ENCODE peak calls at places on chromosomes 13 and 19, in ten cellular contexts. H is heart right ventricle, A is IMR-90, P is body of pancreas, R is ovary, Y is psoas muscle, B is transverse colon, S is colonic mucosa, J is cardiac muscle cell, U is endodermal cell. F is an unnamed sample. For H3K9me3 and H3K36me3, the result is how much of the 10 kb centered on the place peaks cover.

GRCh38 chr19:8334458-8335342 is 8.4 kb downstream of the KANK3 start:
- DNase-seq in H (no peak), A (peak), P (peak), R (peak), Y (peak), B (peak), S (peak), J (peak), U (peak), F (peak)

GRCh38 chr19:40609561-40610395 is 8.6 kb downstream of the LTBP4 start:
- DNase-seq in H (peak), A (no peak), P (peak), R (peak), Y (peak), B (peak), S (peak), J (peak), U (peak), F (peak)

GRCh38 chr19:30026933-30027332 is 84.9 kb downstream of the URI1 start:
- DNase-seq in H (no peak), A (no peak), P (no peak), R (no peak), Y (no peak), B (no peak), S (no peak), J (no peak), U (no peak), F (no peak)

GRCh38 chr19:38917921-38918491 is 6.0 kb upstream of the CCER2 start:
- DNase-seq in H (no peak), A (no peak), P (no peak), R (no peak), Y (no peak), B (no peak), S (no peak), J (peak), U (no peak), F (peak)

GRCh38 chr19:5086725-5087439 is 118.0 kb downstream of the KDM4B start:
- DNase-seq in H (no peak), A (no peak), P (peak), R (no peak), Y (peak), B (no peak), S (no peak), J (no peak), U (peak), F (no peak)

GRCh38 chr19:40407714-40408600 is 5.2 kb downstream of the PRX start:
- DNase-seq in H (no peak), A (no peak), P (no peak), R (no peak), Y (no peak), B (no peak), S (no peak), J (no peak), U (peak), F (no peak)

GRCh38 chr19:44777715-44778347 is at the start of gene CBLC:
- DNase-seq in H (no peak), A (no peak), P (peak), R (peak), Y (no peak), B (peak), S (peak), J (no peak), U (peak), F (no peak)

GRCh38 chr19:41746593-41747227 is 8.6 kb upstream of the CEACAM6 start:
- DNase-seq in H (peak), A (peak), P (peak), R (no peak), Y (no peak), B (peak), S (peak), J (peak), U (peak), F (no peak)

GRCh38 chr13:101785858-101786257 is 333.4 kb downstream of the ITGBL1 start:
- DNase-seq in H (peak), A (peak), P (peak), R (no peak), Y (no peak), B (no peak), S (no peak), J (no peak), U (peak), F (peak)

GRCh38 chr13:78806457-78806856 is 147.5 kb upstream of the OBI1 start:
- DNase-seq in H (no peak), A (no peak), P (no peak), R (no peak), Y (no peak), B (no peak), S (no peak), J (peak), U (no peak), F (no peak)

GRCh38 chr13:92158335-92158734 is 759.9 kb downstream of the GPC5 start:
- DNase-seq in H (no peak), A (peak), P (no peak), R (no peak), Y (no peak), B (no peak), S (no peak), J (peak), U (no peak), F (no peak)

GRCh38 chr13:112940236-112940635 is 28.8 kb upstream of the MCF2L start:
- DNase-seq in H (no peak), A (no peak), P (no peak), R (no peak), Y (no peak), B (no peak), S (no peak), J (no peak), U (no peak), F (no peak)

GRCh38 chr13:86946734-86947133 is 724.4 kb upstream of the SLITRK5 start:
- DNase-seq in H (no peak), A (no peak), P (no peak), R (no peak), Y (no peak), B (no peak), S (no peak), J (no peak), U (no peak), F (no peak)

GRCh38 chr19:7494416-7495098 is 5.7 kb upstream of the PEX11G start:
- DNase-seq in H (peak), A (no peak), P (peak), R (peak), Y (peak), B (no peak), S (peak), J (peak), U (no peak), F (peak)

GRCh38 chr13:25046274-25046984 is 49.5 kb upstream of the PABPC3 start:
- DNase-seq in H (no peak), A (no peak), P (no peak), R (no peak), Y (no peak), B (no peak), S (no peak), J (no peak), U (peak), F (no peak)

GRCh38 chr13:50493683-50494082 is 349.8 kb downstream of the DLEU7 start:
- DNase-seq in H (no peak), A (no peak), P (no peak), R (no peak), Y (no peak), B (no peak), S (no peak), J (no peak), U (no peak), F (no peak)

GRCh38 chr19:46542428-46543230 is 47.0 kb upstream of the PNMA8B start:
- DNase-seq in H (peak), A (peak), P (peak), R (peak), Y (peak), B (peak), S (peak), J (peak), U (peak), F (peak)

GRCh38 chr19:13315495-13315894 is 165.3 kb downstream of the IER2 start:
- DNase-seq in H (no peak), A (no peak), P (no peak), R (no peak), Y (no peak), B (peak), S (no peak), J (no peak), U (no peak), F (no peak)

GRCh38 chr19:1042689-1043511 is 3.0 kb downstream of the ABCA7 start:
- DNase-seq in H (no peak), A (no peak), P (no peak), R (no peak), Y (peak), B (peak), S (peak), J (no peak), U (peak), F (no peak)

GRCh38 chr19:29442910-29443309 is 82.9 kb upstream of the VSTM2B start:
- DNase-seq in H (no peak), A (no peak), P (no peak), R (no peak), Y (no peak), B (no peak), S (no peak), J (no peak), U (no peak), F (no peak)

GRCh38 chr19:4775627-4776152 is 15.8 kb upstream of the FEM1A start:
- DNase-seq in H (no peak), A (no peak), P (no peak), R (no peak), Y (no peak), B (no peak), S (no peak), J (no peak), U (no peak), F (no peak)

GRCh38 chr13:99307247-99307646 is at the start of gene GPR183:
- DNase-seq in H (no peak), A (peak), P (no peak), R (no peak), Y (no peak), B (no peak), S (no peak), J (no peak), U (no peak), F (no peak)

GRCh38 chr13:41501281-41501680 is 43.9 kb downstream of the RGCC start:
- DNase-seq in H (no peak), A (no peak), P (no peak), R (no peak), Y (no peak), B (no peak), S (no peak), J (no peak), U (no peak), F (no peak)

GRCh38 chr19:31629936-31630335 is 280.7 kb upstream of the TSHZ3 start:
- DNase-seq in H (no peak), A (no peak), P (no peak), R (no peak), Y (no peak), B (no peak), S (no peak), J (no peak), U (no peak), F (no peak)

GRCh38 chr19:29806098-29806866 is 5.5 kb upstream of the CCNE1 start:
- DNase-seq in H (peak), A (peak), P (no peak), R (no peak), Y (peak), B (no peak), S (peak), J (peak), U (peak), F (peak)

GRCh38 chr13:64675256-64675892 is 2554.8 kb downstream of the PCDH9 start:
- DNase-seq in H (no peak), A (peak), P (no peak), R (no peak), Y (no peak), B (no peak), S (no peak), J (peak), U (no peak), F (no peak)

GRCh38 chr19:461664-462551 is 1.1 kb upstream of the SHC2 start:
- DNase-seq in H (no peak), A (no peak), P (peak), R (peak), Y (no peak), B (peak), S (peak), J (no peak), U (peak), F (peak)

GRCh38 chr19:55258476-55258827 is 365 bp downstream of the PPP6R1 start:
- DNase-seq in H (no peak), A (no peak), P (peak), R (no peak), Y (no peak), B (no peak), S (peak), J (no peak), U (no peak), F (peak)

GRCh38 chr13:63773476-63773875 is 2357.8 kb upstream of the PCDH20 start:
- DNase-seq in H (no peak), A (no peak), P (no peak), R (no peak), Y (no peak), B (no peak), S (no peak), J (no peak), U (no peak), F (no peak)

GRCh38 chr19:30653646-30654386 is 281.6 kb downstream of the ZNF536 start:
- DNase-seq in H (no peak), A (no peak), P (peak), R (no peak), Y (no peak), B (no peak), S (no peak), J (no peak), U (peak), F (no peak)

GRCh38 chr19:2255982-2256685 is at the start of gene JSRP1:
- DNase-seq in H (no peak), A (no peak), P (no peak), R (no peak), Y (peak), B (no peak), S (no peak), J (no peak), U (no peak), F (no peak)

GRCh38 chr19:40976134-40976533 is 14.9 kb upstream of the CYP2B6 start:
- DNase-seq in H (no peak), A (no peak), P (no peak), R (no peak), Y (no peak), B (no peak), S (no peak), J (no peak), U (no peak), F (no peak)

GRCh38 chr19:38287604-38288003 is 16.4 kb upstream of the C19orf33 start:
- DNase-seq in H (no peak), A (no peak), P (no peak), R (no peak), Y (no peak), B (no peak), S (no peak), J (no peak), U (no peak), F (no peak)

GRCh38 chr19:45637890-45638667 is 1.1 kb downstream of the EML2 start:
- DNase-seq in H (no peak), A (peak), P (no peak), R (no peak), Y (no peak), B (peak), S (peak), J (peak), U (peak), F (peak)

GRCh38 chr13:110913322-110913721 is 1.5 kb downstream of the ANKRD10 start:
- DNase-seq in H (no peak), A (peak), P (peak), R (no peak), Y (no peak), B (peak), S (peak), J (no peak), U (no peak), F (no peak)

GRCh38 chr19:56993851-56994250 is 125.9 kb upstream of the USP29 start:
- DNase-seq in H (no peak), A (no peak), P (no peak), R (no peak), Y (no peak), B (no peak), S (no peak), J (no peak), U (no peak), F (no peak)
- TF ChIP-seq CTCF in H (no peak), A (no peak), P (no peak), R (no peak), Y (no peak), B (no peak), S (no peak), J (no peak), U (no peak), F (no peak)

GRCh38 chr13:53946500-53946899 is 917.9 kb downstream of the OLFM4 start:
- DNase-seq in H (no peak), A (no peak), P (peak), R (no peak), Y (no peak), B (no peak), S (no peak), J (no peak), U (no peak), F (no peak)

DNA sequence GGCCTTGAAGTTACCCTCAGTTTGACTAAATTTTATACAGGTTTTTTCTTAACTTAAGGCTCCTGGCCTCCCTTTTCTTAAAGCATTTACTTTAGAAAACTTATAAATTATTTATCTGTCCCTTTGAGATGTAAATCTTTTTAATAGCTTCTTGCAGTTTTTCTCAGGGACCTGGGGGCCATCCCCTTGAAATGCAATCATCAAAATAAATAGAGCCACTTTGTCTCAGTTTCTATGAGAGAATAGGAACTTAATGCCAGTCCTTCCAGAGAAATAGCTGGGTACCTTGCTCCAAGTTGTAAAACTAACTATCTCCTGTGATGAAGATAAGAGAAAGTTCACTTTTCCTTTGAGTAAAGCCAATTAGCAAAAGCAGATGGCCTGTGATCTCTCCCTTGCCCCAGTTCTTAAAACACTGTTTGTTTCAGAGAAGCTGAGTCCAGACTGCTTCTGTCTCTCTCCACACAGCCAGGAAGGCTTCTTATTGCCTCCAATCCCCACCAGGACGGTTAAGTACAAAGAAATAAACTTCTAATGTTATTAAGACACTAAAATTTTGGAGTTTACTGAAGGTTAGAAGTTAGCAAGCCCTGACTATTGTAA is 913.1 kb downstream of the OLFM4 start:
- DNase-seq in H (no peak), A (no peak), P (no peak), R (no peak), Y (no peak), B (no peak), S (no peak), J (no peak), U (no peak), F (no peak)
- H3K9me3 ChIP-seq in H (under half), A (under half), P (under half), R (under half), Y (under half), B (under half), S (under half), J (under half), U (under half), F (under half)

GRCh38 chr13:45341034-45341798 is at the start of gene TPT1:
- DNase-seq in H (peak), A (peak), P (peak), R (peak), Y (peak), B (peak), S (peak), J (peak), U (peak), F (peak)

GRCh38 chr13:45339867-45340266 is 1.1 kb downstream of the TPT1 start:
- DNase-seq in H (no peak), A (no peak), P (no peak), R (no peak), Y (no peak), B (no peak), S (no peak), J (no peak), U (no peak), F (no peak)

GRCh38 chr13:45341799-45342584 is 1.0 kb upstream of the TPT1 start:
- DNase-seq in H (no peak), A (no peak), P (peak), R (peak), Y (peak), B (peak), S (peak), J (peak), U (no peak), F (peak)

GRCh38 chr13:45339399-45339798 is 1.6 kb downstream of the TPT1 start:
- DNase-seq in H (no peak), A (no peak), P (no peak), R (no peak), Y (no peak), B (no peak), S (no peak), J (no peak), U (no peak), F (no peak)

GRCh38 chr13:45340422-45341033 is 455 bp downstream of the TPT1 start:
- DNase-seq in H (peak), A (peak), P (peak), R (peak), Y (peak), B (peak), S (peak), J (peak), U (peak), F (peak)
- H3K36me3 ChIP-seq in H (half or more), A (under half), P (under half), R (under half), Y (half or more), B (under half), S (under half), J (under half), U (half or more), F (half or more)

GRCh38 chr19:17836530-17836929 is 11.3 kb downstream of the JAK3 start:
- DNase-seq in H (no peak), A (no peak), P (no peak), R (no peak), Y (no peak), B (no peak), S (no peak), J (no peak), U (no peak), F (no peak)

GRCh38 chr19:17832443-17833208 is 11.3 kb upstream of the INSL3 start:
- DNase-seq in H (no peak), A (no peak), P (no peak), R (peak), Y (no peak), B (no peak), S (no peak), J (no peak), U (no peak), F (no peak)

GRCh38 chr19:17831419-17831888 is 10.1 kb upstream of the INSL3 start:
- DNase-seq in H (no peak), A (no peak), P (no peak), R (no peak), Y (no peak), B (no peak), S (no peak), J (no peak), U (no peak), F (no peak)

GRCh38 chr19:17835182-17836006 is 12.4 kb downstream of the JAK3 start:
- DNase-seq in H (no peak), A (no peak), P (no peak), R (no peak), Y (no peak), B (no peak), S (no peak), J (peak), U (no peak), F (no peak)

GRCh38 chr19:17834350-17835181 is 13.2 kb downstream of the JAK3 start:
- DNase-seq in H (no peak), A (no peak), P (no peak), R (no peak), Y (no peak), B (no peak), S (no peak), J (no peak), U (peak), F (no peak)
- TF ChIP-seq CTCF in H (no peak), A (peak), P (no peak), R (no peak), Y (no peak), B (no peak), S (no peak), J (no peak), U (peak), F (no peak)

GRCh38 chr19:57290970-57291369 is 10.7 kb downstream of the ZNF460 start:
- DNase-seq in H (no peak), A (no peak), P (no peak), R (no peak), Y (no peak), B (no peak), S (no peak), J (no peak), U (no peak), F (peak)
- H3K9me3 ChIP-seq in H (under half), A (under half), P (under half), R (under half), Y (under half), B (half or more), S (under half), J (under half), U (under half), F (under half)